ENCODE peak calls at places on chromosomes 3 and 15, in four cellular contexts. K is H1, S is HepG2, A is GM12878. Z is an unnamed sample. For H3K36me3, the result is how much of the 10 kb centered on the place peaks cover.

GRCh38 chr3:127851899-127852298 is 29.6 kb upstream of the MGLL start:
- DNase-seq in K (no peak), S (no peak), A (no peak), Z (no peak)

GRCh38 chr15:38401716-38402115 is 52.2 kb upstream of the FAM98B start:
- DNase-seq in K (no peak), S (no peak), A (no peak), Z (no peak)

GRCh38 chr3:108755686-108756085 is 1.5 kb downstream of the RETNLB start:
- DNase-seq in K (no peak), S (no peak), A (no peak), Z (no peak)

GRCh38 chr15:98682992-98683701 is 34.8 kb downstream of the IGF1R start:
- DNase-seq in K (no peak), S (no peak), A (no peak), Z (no peak)

GRCh38 chr15:25450163-25450562 is 11.3 kb upstream of the UBE3A start:
- DNase-seq in K (no peak), S (no peak), A (no peak), Z (no peak)

GRCh38 chr15:43550527-43551363 is 33.3 kb downstream of the MAP1A start:
- DNase-seq in K (no peak), S (no peak), A (no peak), Z (no peak)

GRCh38 chr3:128466840-128467541 is at the start of gene DNAJB8:
- DNase-seq in K (no peak), S (no peak), A (no peak), Z (no peak)

GRCh38 chr3:52796411-52796810 is 1.8 kb downstream of the ITIH3 start:
- DNase-seq in K (no peak), S (no peak), A (no peak), Z (no peak)

GRCh38 chr3:194879991-194880939 is 194.6 kb downstream of the FAM43A start:
- DNase-seq in K (no peak), S (no peak), A (no peak), Z (no peak)

GRCh38 chr3:127043041-127043641 is 60.2 kb downstream of the PLXNA1 start:
- DNase-seq in K (no peak), S (no peak), A (no peak), Z (no peak)

GRCh38 chr3:61250784-61251173 is 473 bp downstream of the FHIT start:
- DNase-seq in K (no peak), S (peak), A (peak), Z (no peak)

GRCh38 chr3:50542177-50543034 is 25.1 kb downstream of the C3orf18 start:
- DNase-seq in K (peak), S (peak), A (no peak), Z (peak)

GRCh38 chr3:51938780-51939425 is 2.8 kb downstream of the RRP9 start:
- DNase-seq in K (no peak), S (no peak), A (no peak), Z (no peak)

GRCh38 chr3:124552224-124552623 is 178.0 kb upstream of the UMPS start:
- DNase-seq in K (no peak), S (peak), A (no peak), Z (no peak)

GRCh38 chr15:41562784-41563198 is 3.8 kb downstream of the TYRO3 start:
- DNase-seq in K (no peak), S (no peak), A (no peak), Z (no peak)

GRCh38 chr3:168847293-168847883 is 751.7 kb upstream of the GOLIM4 start:
- DNase-seq in K (no peak), S (no peak), A (peak), Z (peak)

GRCh38 chr3:123678108-123678511 is 93.3 kb upstream of the HACD2 start:
- DNase-seq in K (no peak), S (no peak), A (no peak), Z (no peak)

GRCh38 chr3:142963266-142964149 is at the start of gene PAQR9:
- DNase-seq in K (no peak), S (peak), A (no peak), Z (no peak)

GRCh38 chr3:120470870-120471269 is 20.1 kb upstream of the FSTL1 start:
- DNase-seq in K (no peak), S (no peak), A (no peak), Z (no peak)

GRCh38 chr3:102471001-102471400 is 36.2 kb downstream of the ZPLD1 start:
- DNase-seq in K (peak), S (no peak), A (no peak), Z (peak)

GRCh38 chr3:131217296-131217741 is 164.3 kb upstream of the NUDT16 start:
- DNase-seq in K (no peak), S (no peak), A (no peak), Z (no peak)

GRCh38 chr15:38886315-38887163 is 321.9 kb upstream of the RASGRP1 start:
- DNase-seq in K (no peak), S (no peak), A (no peak), Z (no peak)

GRCh38 chr3:18489939-18490338 is 64.8 kb upstream of the SATB1 start:
- DNase-seq in K (no peak), S (no peak), A (no peak), Z (no peak)

GRCh38 chr3:72127843-72128242 is 342.9 kb upstream of the PROK2 start:
- DNase-seq in K (no peak), S (no peak), A (no peak), Z (no peak)

GRCh38 chr15:56804279-56804678 is 71.0 kb upstream of the ZNF280D start:
- DNase-seq in K (no peak), S (no peak), A (no peak), Z (no peak)

GRCh38 chr3:119428538-119428937 is 34.9 kb downstream of the TMEM39A start:
- DNase-seq in K (no peak), S (peak), A (no peak), Z (peak)

GRCh38 chr3:129013491-129013891 is 12.4 kb downstream of the EFCC1 start:
- DNase-seq in K (no peak), S (no peak), A (no peak), Z (no peak)

GRCh38 chr3:114878119-114878839 is 268.8 kb downstream of the ZBTB20 start:
- DNase-seq in K (no peak), S (no peak), A (no peak), Z (no peak)

GRCh38 chr15:40277472-40277871 is 5.4 kb downstream of the ANKRD63 start:
- DNase-seq in K (no peak), S (no peak), A (no peak), Z (no peak)

GRCh38 chr3:177882124-177882648 is 654.0 kb upstream of the KCNMB2 start:
- DNase-seq in K (no peak), S (no peak), A (no peak), Z (no peak)

GRCh38 chr3:196947136-196947859 is 5.0 kb upstream of the NCBP2 start:
- DNase-seq in K (no peak), S (no peak), A (no peak), Z (no peak)

GRCh38 chr15:72982750-72983149 is 69.5 kb upstream of the NEO1 start:
- DNase-seq in K (no peak), S (no peak), A (no peak), Z (no peak)

GRCh38 chr3:107222927-107223326 is 154.3 kb upstream of the CCDC54 start:
- DNase-seq in K (no peak), S (no peak), A (no peak), Z (no peak)

GRCh38 chr3:38297947-38298711 is 16.0 kb downstream of the SLC22A14 start:
- DNase-seq in K (no peak), S (no peak), A (peak), Z (no peak)

GRCh38 chr15:92928351-92928750 is 28.2 kb downstream of the CHD2 start:
- DNase-seq in K (no peak), S (no peak), A (no peak), Z (no peak)

GRCh38 chr3:195911946-195912270 is 3.6 kb upstream of the TNK2 start:
- DNase-seq in K (no peak), S (no peak), A (no peak), Z (no peak)

GRCh38 chr3:173465112-173465511 is 67.6 kb downstream of the NLGN1 start:
- DNase-seq in K (no peak), S (no peak), A (no peak), Z (peak)

GRCh38 chr3:11581237-11582122 is 62.2 kb downstream of the VGLL4 start:
- DNase-seq in K (no peak), S (no peak), A (no peak), Z (no peak)
- H3K36me3 ChIP-seq in K (under half), S (under half), A (under half), Z (under half)

GRCh38 chr3:190912736-190913135 is 50.2 kb upstream of the GMNC start:
- DNase-seq in K (no peak), S (no peak), A (no peak), Z (no peak)
- TF ChIP-seq YY1 in K (no peak), S (no peak), A (no peak), Z (no peak)

DNA sequence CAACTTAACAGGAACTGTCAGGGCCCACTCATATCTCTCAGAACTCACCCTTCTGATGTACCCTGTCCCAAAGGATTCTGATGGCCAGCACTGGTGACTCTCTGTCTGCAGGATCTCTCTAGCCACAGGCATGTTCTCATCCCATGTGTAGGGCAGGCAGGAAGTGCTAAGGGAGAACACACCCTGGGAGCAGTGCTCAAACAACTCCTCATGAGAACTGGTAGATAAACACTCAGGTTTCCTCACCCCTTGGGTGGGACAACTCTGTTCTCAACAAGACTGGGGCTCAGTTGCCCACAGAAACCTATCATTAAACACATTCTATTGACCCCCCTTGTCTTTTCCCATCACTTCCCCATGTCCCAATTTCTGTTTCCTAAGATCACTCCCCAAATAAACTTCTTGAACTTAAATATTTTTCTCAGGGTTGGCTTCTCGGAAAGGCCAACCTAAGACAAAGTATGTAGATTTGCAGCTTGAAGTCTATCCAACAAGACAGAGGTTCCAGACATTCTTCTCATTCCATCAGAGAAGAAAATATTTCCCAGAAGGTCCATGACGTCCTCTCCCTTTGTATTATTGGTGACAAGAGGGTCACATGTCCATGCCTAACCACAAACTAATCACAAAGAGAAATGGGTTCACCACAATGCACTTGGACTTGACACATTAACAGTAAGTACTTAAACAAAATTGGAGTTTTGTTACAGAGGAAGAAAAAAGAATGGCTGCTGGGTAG is 276.6 kb upstream of the GADL1 start:
- DNase-seq in K (no peak), S (no peak), A (no peak), Z (no peak)
- TF ChIP-seq SUZ12 in K (no peak), S (no peak), A (no peak), Z (no peak)

GRCh38 chr15:48596841-48597240 is 48.7 kb downstream of the FBN1 start:
- DNase-seq in K (no peak), S (no peak), A (peak), Z (no peak)
- H3K36me3 ChIP-seq in K (under half), S (under half), A (under half), Z (under half)

GRCh38 chr15:48856947-48857346 is 21.0 kb upstream of the EID1 start:
- DNase-seq in K (no peak), S (no peak), A (no peak), Z (peak)

GRCh38 chr15:48861813-48862431 is 16.0 kb upstream of the EID1 start:
- DNase-seq in K (no peak), S (peak), A (no peak), Z (peak)

GRCh38 chr15:48855501-48856440 is 22.2 kb upstream of the EID1 start:
- DNase-seq in K (no peak), S (peak), A (no peak), Z (no peak)

GRCh38 chr15:48859426-48859825 is 18.5 kb upstream of the EID1 start:
- DNase-seq in K (no peak), S (no peak), A (no peak), Z (no peak)

GRCh38 chr15:48858401-48858800 is 19.5 kb upstream of the EID1 start:
- DNase-seq in K (no peak), S (no peak), A (no peak), Z (no peak)
- TF ChIP-seq YY1 in K (no peak), S (no peak), A (no peak), Z (no peak)

GRCh38 chr15:70602281-70602680 is 161.1 kb downstream of the UACA start:
- DNase-seq in K (no peak), S (no peak), A (no peak), Z (no peak)

GRCh38 chr15:70608156-70608555 is 155.2 kb downstream of the UACA start:
- DNase-seq in K (no peak), S (no peak), A (no peak), Z (no peak)

GRCh38 chr15:70604671-70605070 is 158.7 kb downstream of the UACA start:
- DNase-seq in K (no peak), S (peak), A (no peak), Z (no peak)

GRCh38 chr15:70602834-70603560 is 160.4 kb downstream of the UACA start:
- DNase-seq in K (no peak), S (no peak), A (no peak), Z (no peak)

DNA sequence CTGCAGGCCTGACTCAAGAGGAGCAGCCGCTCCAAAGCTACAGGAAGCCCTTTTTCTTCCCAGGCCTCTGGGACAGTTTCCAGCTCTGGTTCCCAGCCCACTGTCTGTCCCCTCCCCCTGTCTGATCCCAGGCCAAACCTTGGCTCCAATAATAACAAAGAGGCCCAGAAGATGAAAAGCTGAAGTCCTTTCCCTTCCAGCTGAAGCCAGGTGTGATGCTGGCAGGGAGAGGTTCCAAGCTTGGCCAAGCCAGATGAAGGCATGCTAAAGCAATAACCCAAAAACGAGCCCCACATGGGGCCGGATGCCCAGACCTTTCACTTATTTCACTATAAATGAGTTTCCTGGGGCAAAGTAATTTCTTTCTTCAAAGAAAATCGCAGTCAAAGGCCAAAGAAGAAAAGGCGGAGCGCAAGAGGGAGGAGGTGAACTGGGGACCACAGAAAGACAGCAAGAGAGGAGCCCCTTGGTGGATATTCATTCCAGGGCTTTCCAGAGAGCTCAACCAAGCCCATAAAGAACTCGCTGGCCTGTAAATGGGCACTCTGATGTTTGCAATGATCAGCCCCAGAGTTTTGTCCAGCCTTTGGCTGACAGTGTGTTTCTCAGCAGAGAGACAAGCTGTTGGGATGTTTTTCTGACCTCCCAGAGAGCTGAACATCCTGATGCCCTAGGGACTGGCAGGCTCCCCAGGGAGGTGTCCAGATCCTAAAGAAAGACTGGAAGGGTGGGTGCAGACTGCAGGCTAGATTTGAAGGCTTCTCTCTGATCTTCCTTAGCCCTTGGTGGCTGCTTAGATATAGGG is 157.6 kb downstream of the UACA start:
- DNase-seq in K (no peak), S (peak), A (no peak), Z (no peak)
- TF ChIP-seq SUZ12 in K (no peak), S (no peak), A (no peak), Z (no peak)

DNA sequence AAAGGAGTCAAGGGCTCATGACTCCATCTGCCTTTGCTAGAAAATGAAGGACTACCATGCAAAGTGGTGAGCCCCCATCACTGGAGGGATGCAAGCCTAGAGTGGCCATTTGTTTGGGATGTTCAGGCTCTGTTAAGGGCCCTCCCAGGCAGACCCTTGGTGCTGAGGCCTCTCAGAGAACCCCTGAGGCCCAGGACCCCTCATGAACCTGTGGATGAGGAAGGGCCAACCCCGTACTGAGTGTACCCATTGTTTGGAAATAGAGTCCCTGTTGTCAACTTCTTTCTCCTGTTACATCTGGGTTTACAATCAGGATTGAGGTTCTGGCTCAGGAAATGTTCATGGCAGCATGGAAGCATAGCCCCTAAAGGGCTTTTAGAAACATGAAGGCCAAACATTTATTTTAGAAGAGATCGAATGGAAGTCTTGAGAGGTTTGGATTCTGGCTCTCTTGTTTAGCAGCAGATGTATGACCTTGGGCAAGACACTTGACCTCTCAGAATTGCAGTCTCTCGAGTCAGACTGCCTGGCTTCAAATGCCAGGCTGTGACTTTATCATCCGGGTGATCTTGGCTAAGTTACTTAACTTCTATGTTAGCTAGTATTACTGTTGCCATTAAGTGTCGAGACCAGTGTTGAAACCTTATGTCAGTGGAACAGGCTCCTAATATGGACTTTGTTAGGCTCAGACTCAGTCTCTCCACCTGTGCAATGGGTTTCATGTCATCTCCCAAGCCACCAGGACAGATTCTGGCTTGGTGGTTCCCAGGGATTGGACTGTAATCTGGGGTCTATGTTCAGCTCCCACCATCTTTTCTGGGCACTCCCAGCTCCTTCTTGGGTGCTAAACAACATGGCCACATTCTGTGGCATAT is 12.4 kb downstream of the ITGA11 start:
- DNase-seq in K (no peak), S (no peak), A (no peak), Z (no peak)
- H3K36me3 ChIP-seq in K (under half), S (under half), A (under half), Z (under half)

GRCh38 chr15:86125775-86126174 is 46.1 kb downstream of the AGBL1 start:
- DNase-seq in K (no peak), S (no peak), A (no peak), Z (no peak)
- TF ChIP-seq YY1 in K (no peak), S (no peak), A (no peak), Z (no peak)